ENCODE peak calls at places on chromosomes 11 and 22, in four cellular contexts. T, U, B and X are unnamed samples.

GRCh38 chr11:117809236-117810055 is 12.4 kb upstream of the DSCAML1 start:
- DNase-seq in B (no peak), U (no peak), T (peak; percentile 73), X (peak; percentile 72)

GRCh38 chr11:123384116-123384515 is 46.0 kb upstream of the GRAMD1B start:
- DNase-seq in B (no peak), T (no peak), U (no peak), X (no peak)

GRCh38 chr11:68889948-68890446 is 13.6 kb downstream of the MRPL21 start:
- DNase-seq in U (no peak), T (peak; percentile 84), B (no peak), X (peak; percentile 32)

GRCh38 chr11:118791961-118792578 is 1.1 kb upstream of the DDX6 start:
- DNase-seq in U (no peak), T (peak; percentile 63), B (no peak), X (peak; percentile 43)

GRCh38 chr22:46796566-46797195 is 34.2 kb downstream of the TBC1D22A start:
- DNase-seq in U (no peak), B (no peak), T (no peak), X (no peak)

GRCh38 chr11:92827132-92827531 is 142.3 kb upstream of the MTNR1B start:
- DNase-seq in U (no peak), B (no peak), T (no peak), X (no peak)

GRCh38 chr11:132402056-132402684 is 1031.8 kb downstream of the NTM start:
- DNase-seq in T (peak; percentile 64), U (peak; percentile 24), B (no peak), X (no peak)

GRCh38 chr22:47995718-47996117 is 1233.3 kb downstream of the TBC1D22A start:
- DNase-seq in U (no peak), T (no peak), B (no peak), X (no peak)

GRCh38 chr11:82732348-82732733 is 1.3 kb downstream of the FAM181B start:
- DNase-seq in U (no peak), T (no peak), B (no peak), X (no peak)

GRCh38 chr11:84437129-84438123 is 1151.3 kb upstream of the CCDC90B start:
- DNase-seq in T (peak; percentile 83), U (peak; percentile 3), B (peak; percentile 14), X (no peak)

GRCh38 chr11:34824425-34824824 is 91.8 kb downstream of the APIP start:
- DNase-seq in U (no peak), B (no peak), T (no peak), X (no peak)

GRCh38 chr11:23711981-23712380 is 784.9 kb upstream of the LUZP2 start:
- DNase-seq in T (no peak), U (no peak), B (no peak), X (no peak)

GRCh38 chr22:50306753-50307749 is at the start of gene PLXNB2:
- DNase-seq in B (peak; percentile 68), U (no peak), T (peak; percentile 78), X (peak; percentile 80)

GRCh38 chr11:59243633-59244032 is 30.9 kb upstream of the MPEG1 start:
- DNase-seq in U (no peak), T (no peak), B (no peak), X (no peak)

GRCh38 chr11:21476588-21476987 is 716.3 kb upstream of the ANO5 start:
- DNase-seq in B (no peak), U (no peak), T (no peak), X (no peak)

GRCh38 chr11:103537904-103538502 is 428.8 kb downstream of the DYNC2H1 start:
- DNase-seq in U (no peak), B (no peak), T (no peak), X (peak; percentile 1)

GRCh38 chr11:76048763-76049162 is 157.5 kb downstream of the WNT11 start:
- DNase-seq in B (no peak), U (no peak), T (no peak), X (peak; percentile 54)

GRCh38 chr11:100546714-100547113 is 140.4 kb upstream of the ARHGAP42 start:
- DNase-seq in T (no peak), B (no peak), U (no peak), X (no peak)

GRCh38 chr11:100866453-100866852 is 179.4 kb downstream of the ARHGAP42 start:
- DNase-seq in T (no peak), U (no peak), B (no peak), X (no peak)

GRCh38 chr11:12418019-12418611 is 40.7 kb downstream of the PARVA start:
- DNase-seq in T (no peak), U (no peak), B (no peak), X (peak; percentile 19)

GRCh38 chr22:42277988-42278776 is 7.7 kb upstream of the TCF20 start:
- DNase-seq in T (no peak), U (no peak), B (no peak), X (no peak)

GRCh38 chr11:117833401-117833891 is 8.9 kb upstream of the FXYD2 start:
- DNase-seq in B (no peak), T (peak; percentile 37), U (no peak), X (no peak)

GRCh38 chr11:75293903-75294302 is 53.3 kb downstream of the TPBGL start:
- DNase-seq in U (no peak), B (no peak), T (no peak), X (peak; percentile 63)

GRCh38 chr22:24310969-24311368 is 40.3 kb downstream of the SPECC1L start:
- DNase-seq in U (no peak), T (no peak), B (no peak), X (no peak)

GRCh38 chr22:41239443-41240128 is 1.1 kb downstream of the CHADL start:
- DNase-seq in T (no peak), U (no peak), B (no peak), X (no peak)

GRCh38 chr22:44429941-44430587 is 68.0 kb downstream of the RTL6 start:
- DNase-seq in T (no peak), B (no peak), U (no peak), X (no peak)

GRCh38 chr11:6544921-6545850 is 48.1 kb downstream of the DNHD1 start:
- DNase-seq in B (no peak), T (no peak), U (no peak), X (no peak)

GRCh38 chr11:38089728-38090127 is 1491.7 kb upstream of the RAG2 start:
- DNase-seq in U (no peak), T (no peak), B (no peak), X (no peak)

GRCh38 chr11:81342956-81343355 is 1390.7 kb downstream of the FAM181B start:
- DNase-seq in B (no peak), T (no peak), U (no peak), X (no peak)

GRCh38 chr11:115607621-115608191 is 103.5 kb upstream of the CADM1 start:
- DNase-seq in T (no peak), U (no peak), B (no peak), X (no peak)

GRCh38 chr22:27168681-27169080 is 511.3 kb downstream of the MIAT start:
- DNase-seq in T (no peak), U (no peak), B (no peak), X (no peak)

GRCh38 chr22:27173530-27173929 is 516.1 kb downstream of the MIAT start:
- DNase-seq in B (no peak), T (no peak), U (no peak), X (no peak)

GRCh38 chr22:27171212-27171611 is 513.8 kb downstream of the MIAT start:
- DNase-seq in B (no peak), U (no peak), T (no peak), X (no peak)

GRCh38 chr22:27174970-27175369 is 517.6 kb downstream of the MIAT start:
- DNase-seq in T (no peak), U (no peak), B (no peak), X (no peak)

DNA sequence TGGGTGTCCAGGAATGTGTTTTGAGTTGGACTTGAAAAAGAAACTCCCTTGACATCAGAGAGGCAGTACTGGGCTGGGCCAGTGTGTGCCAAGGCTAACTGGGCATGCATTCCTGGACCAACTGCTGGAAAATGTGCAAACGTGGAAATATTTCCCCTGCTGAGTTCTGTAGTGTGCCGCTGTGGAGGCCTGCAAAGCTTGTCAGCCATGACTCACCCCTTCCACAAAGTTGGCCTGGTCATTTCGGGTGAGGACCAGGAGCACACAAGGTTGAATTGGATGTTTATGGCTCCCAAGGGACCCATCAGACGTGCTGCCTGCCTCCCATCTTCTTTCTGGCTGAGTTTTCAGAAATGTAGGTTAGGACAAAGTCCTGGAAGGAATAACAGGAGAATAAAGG is 513.1 kb downstream of the MIAT start:
- DNase-seq in T (no peak), B (no peak), U (no peak), X (no peak)
- TF ChIP-seq CBX5 in T (no peak), B (no peak), U (no peak), X (no peak)

GRCh38 chr11:2114430-2115241 is 24.6 kb downstream of the IGF2 start:
- DNase-seq in T (no peak), B (no peak), U (no peak), X (no peak)

GRCh38 chr11:2115308-2115707 is 23.9 kb downstream of the IGF2 start:
- DNase-seq in U (no peak), B (no peak), T (no peak), X (no peak)

GRCh38 chr11:2113776-2114175 is 25.4 kb downstream of the IGF2 start:
- DNase-seq in T (no peak), U (no peak), B (no peak), X (no peak)

GRCh38 chr11:2118674-2119073 is 20.5 kb downstream of the IGF2 start:
- DNase-seq in U (no peak), T (no peak), B (no peak), X (no peak)

GRCh38 chr11:2116680-2117079 is 22.5 kb downstream of the IGF2 start:
- DNase-seq in T (no peak), B (no peak), U (no peak), X (no peak)
- TF ChIP-seq CBX5 in T (no peak), B (no peak), U (no peak), X (peak; percentile 29)

GRCh38 chr11:33542921-33543320 is 157.7 kb downstream of the C11orf91 start:
- DNase-seq in U (no peak), B (peak; percentile 23), T (peak; percentile 82), X (peak; percentile 62)
- TF ChIP-seq CBX5 in U (no peak), B (no peak), T (no peak), X (no peak)

DNA sequence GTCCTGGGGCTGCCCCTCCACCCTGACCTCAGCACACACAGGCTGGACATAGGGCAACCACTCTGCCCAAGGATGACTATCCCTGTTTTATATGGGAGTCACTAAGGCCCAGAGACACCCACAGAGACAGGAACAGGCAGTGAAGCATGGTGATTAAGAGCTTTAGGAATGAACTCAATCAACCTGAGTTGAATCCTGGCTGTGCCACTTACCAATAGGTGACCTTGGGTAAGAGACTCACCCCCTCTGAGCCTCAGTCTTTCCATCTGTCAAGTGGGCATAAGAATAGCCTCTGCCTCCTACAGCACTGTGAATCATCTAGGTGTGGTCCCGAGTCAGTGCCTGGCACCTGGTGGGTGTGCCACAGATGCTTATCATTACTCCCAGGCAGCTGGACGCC is 6.8 kb downstream of the CRYBB1 start:
- DNase-seq in U (no peak), B (no peak), T (no peak), X (peak; percentile 42)
- TF ChIP-seq CBX5 in U (no peak), B (no peak), T (no peak), X (no peak)

DNA sequence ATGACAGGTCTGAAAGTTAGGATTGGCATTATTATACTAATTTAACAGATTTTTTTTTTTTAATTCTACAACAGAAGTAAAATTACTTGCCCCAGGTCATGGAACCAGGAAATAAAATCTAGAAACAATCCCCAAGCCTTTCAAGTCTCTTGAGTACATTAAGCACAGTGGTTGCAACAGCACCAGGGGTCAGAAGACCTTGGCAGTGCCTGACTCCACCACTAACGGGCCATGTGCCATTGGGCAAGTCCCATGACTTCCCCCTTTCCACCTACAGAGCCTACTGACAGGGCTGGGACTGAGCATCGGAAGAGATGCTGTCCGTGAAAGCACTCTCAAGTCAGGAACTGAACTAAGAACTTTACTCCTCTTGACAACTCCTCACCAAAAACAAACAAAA is 98.6 kb upstream of the AKIP1 start:
- DNase-seq in U (no peak), B (peak; percentile 35), T (no peak), X (no peak)
- TF ChIP-seq CBX5 in U (no peak), B (no peak), T (no peak), X (no peak)